ENCODE peak calls at places on chromosomes 7 and 10, in seven cellular contexts. One of them, this sample, is unnamed.

GRCh38 chr7:28957822-28958234 is 302 bp downstream of the TRIL start:
- DNase-seq in DMS153: no peak
- DNase-seq in IMR-90: no peak
- DNase-seq in myocyte: no peak
- DNase-seq in stimulated activated CD8-positive, alpha-beta memory T cell treated with anti-CD3 and anti-CD28 coated beads, Interleukin-15, amount 100 ng/mL, for 24 hours: no peak
- DNase-seq in activated T-helper 1 cell treated with anti-CD3 and anti-CD28 coated beads, Interleukin-2, amount 50 U/mL, for 16 hours: no peak
- DNase-seq in NCI-H1417 treated with DMSO at 0.1 percent for 48 hours: no peak
- DNase-seq in this sample: peak

GRCh38 chr7:144388950-144389349 is 14.5 kb downstream of the NOBOX start:
- DNase-seq in IMR-90: no peak
- DNase-seq in stimulated activated CD8-positive, alpha-beta memory T cell treated with anti-CD3 and anti-CD28 coated beads, Interleukin-15, amount 100 ng/mL, for 24 hours: no peak
- DNase-seq in NCI-H1417 treated with DMSO at 0.1 percent for 48 hours: no peak
- DNase-seq in activated T-helper 1 cell treated with anti-CD3 and anti-CD28 coated beads, Interleukin-2, amount 50 U/mL, for 16 hours: no peak
- DNase-seq in myocyte: no peak
- DNase-seq in DMS153: no peak
- DNase-seq in this sample: no peak

GRCh38 chr10:90658791-90659190 is 199.0 kb downstream of the HTR7 start:
- DNase-seq in stimulated activated CD8-positive, alpha-beta memory T cell treated with anti-CD3 and anti-CD28 coated beads, Interleukin-15, amount 100 ng/mL, for 24 hours: no peak
- DNase-seq in activated T-helper 1 cell treated with anti-CD3 and anti-CD28 coated beads, Interleukin-2, amount 50 U/mL, for 16 hours: no peak
- DNase-seq in DMS153: no peak
- DNase-seq in myocyte: no peak
- DNase-seq in NCI-H1417 treated with DMSO at 0.1 percent for 48 hours: no peak
- DNase-seq in IMR-90: no peak
- DNase-seq in this sample: no peak

GRCh38 chr7:20352573-20353304 is 22.0 kb downstream of the ITGB8 start:
- DNase-seq in stimulated activated CD8-positive, alpha-beta memory T cell treated with anti-CD3 and anti-CD28 coated beads, Interleukin-15, amount 100 ng/mL, for 24 hours: no peak
- DNase-seq in NCI-H1417 treated with DMSO at 0.1 percent for 48 hours: no peak
- DNase-seq in IMR-90: peak
- DNase-seq in activated T-helper 1 cell treated with anti-CD3 and anti-CD28 coated beads, Interleukin-2, amount 50 U/mL, for 16 hours: no peak
- DNase-seq in myocyte: peak
- DNase-seq in DMS153: no peak
- DNase-seq in this sample: peak

GRCh38 chr7:85262891-85263290 is 76.0 kb upstream of the SEMA3D start:
- DNase-seq in myocyte: no peak
- DNase-seq in IMR-90: no peak
- DNase-seq in stimulated activated CD8-positive, alpha-beta memory T cell treated with anti-CD3 and anti-CD28 coated beads, Interleukin-15, amount 100 ng/mL, for 24 hours: no peak
- DNase-seq in DMS153: no peak
- DNase-seq in NCI-H1417 treated with DMSO at 0.1 percent for 48 hours: no peak
- DNase-seq in activated T-helper 1 cell treated with anti-CD3 and anti-CD28 coated beads, Interleukin-2, amount 50 U/mL, for 16 hours: no peak
- DNase-seq in this sample: no peak

GRCh38 chr10:74177140-74177677 is 26.2 kb downstream of the ADK start:
- DNase-seq in NCI-H1417 treated with DMSO at 0.1 percent for 48 hours: no peak
- DNase-seq in DMS153: no peak
- DNase-seq in myocyte: peak
- DNase-seq in stimulated activated CD8-positive, alpha-beta memory T cell treated with anti-CD3 and anti-CD28 coated beads, Interleukin-15, amount 100 ng/mL, for 24 hours: peak
- DNase-seq in IMR-90: peak
- DNase-seq in activated T-helper 1 cell treated with anti-CD3 and anti-CD28 coated beads, Interleukin-2, amount 50 U/mL, for 16 hours: peak
- DNase-seq in this sample: peak

GRCh38 chr7:121447939-121448338 is 51.8 kb upstream of the FAM3C start:
- DNase-seq in activated T-helper 1 cell treated with anti-CD3 and anti-CD28 coated beads, Interleukin-2, amount 50 U/mL, for 16 hours: no peak
- DNase-seq in stimulated activated CD8-positive, alpha-beta memory T cell treated with anti-CD3 and anti-CD28 coated beads, Interleukin-15, amount 100 ng/mL, for 24 hours: no peak
- DNase-seq in NCI-H1417 treated with DMSO at 0.1 percent for 48 hours: no peak
- DNase-seq in DMS153: no peak
- DNase-seq in IMR-90: no peak
- DNase-seq in myocyte: no peak
- DNase-seq in this sample: no peak

GRCh38 chr7:20089431-20089830 is 127.8 kb downstream of the MACC1 start:
- DNase-seq in myocyte: no peak
- DNase-seq in IMR-90: no peak
- DNase-seq in DMS153: no peak
- DNase-seq in activated T-helper 1 cell treated with anti-CD3 and anti-CD28 coated beads, Interleukin-2, amount 50 U/mL, for 16 hours: no peak
- DNase-seq in stimulated activated CD8-positive, alpha-beta memory T cell treated with anti-CD3 and anti-CD28 coated beads, Interleukin-15, amount 100 ng/mL, for 24 hours: no peak
- DNase-seq in NCI-H1417 treated with DMSO at 0.1 percent for 48 hours: no peak
- DNase-seq in this sample: no peak

GRCh38 chr7:129271500-129272355 is 46.9 kb downstream of the AHCYL2 start:
- DNase-seq in NCI-H1417 treated with DMSO at 0.1 percent for 48 hours: no peak
- DNase-seq in activated T-helper 1 cell treated with anti-CD3 and anti-CD28 coated beads, Interleukin-2, amount 50 U/mL, for 16 hours: peak
- DNase-seq in stimulated activated CD8-positive, alpha-beta memory T cell treated with anti-CD3 and anti-CD28 coated beads, Interleukin-15, amount 100 ng/mL, for 24 hours: no peak
- DNase-seq in IMR-90: peak
- DNase-seq in DMS153: no peak
- DNase-seq in myocyte: peak
- DNase-seq in this sample: peak

GRCh38 chr10:114100848-114101741 is 57.4 kb downstream of the ADRB1 start:
- DNase-seq in DMS153: peak
- DNase-seq in activated T-helper 1 cell treated with anti-CD3 and anti-CD28 coated beads, Interleukin-2, amount 50 U/mL, for 16 hours: no peak
- DNase-seq in IMR-90: peak
- DNase-seq in myocyte: peak
- DNase-seq in stimulated activated CD8-positive, alpha-beta memory T cell treated with anti-CD3 and anti-CD28 coated beads, Interleukin-15, amount 100 ng/mL, for 24 hours: no peak
- DNase-seq in NCI-H1417 treated with DMSO at 0.1 percent for 48 hours: no peak
- DNase-seq in this sample: peak

GRCh38 chr7:123633553-123633952 is 22.1 kb upstream of the LMOD2 start:
- DNase-seq in activated T-helper 1 cell treated with anti-CD3 and anti-CD28 coated beads, Interleukin-2, amount 50 U/mL, for 16 hours: no peak
- DNase-seq in myocyte: peak
- DNase-seq in DMS153: no peak
- DNase-seq in IMR-90: peak
- DNase-seq in stimulated activated CD8-positive, alpha-beta memory T cell treated with anti-CD3 and anti-CD28 coated beads, Interleukin-15, amount 100 ng/mL, for 24 hours: no peak
- DNase-seq in NCI-H1417 treated with DMSO at 0.1 percent for 48 hours: no peak
- DNase-seq in this sample: peak

GRCh38 chr10:114802177-114802576 is 19.4 kb upstream of the FHIP2A start:
- DNase-seq in activated T-helper 1 cell treated with anti-CD3 and anti-CD28 coated beads, Interleukin-2, amount 50 U/mL, for 16 hours: no peak
- DNase-seq in stimulated activated CD8-positive, alpha-beta memory T cell treated with anti-CD3 and anti-CD28 coated beads, Interleukin-15, amount 100 ng/mL, for 24 hours: no peak
- DNase-seq in myocyte: no peak
- DNase-seq in IMR-90: no peak
- DNase-seq in NCI-H1417 treated with DMSO at 0.1 percent for 48 hours: no peak
- DNase-seq in DMS153: no peak
- DNase-seq in this sample: no peak

GRCh38 chr7:140641532-140642191 is 1.0 kb upstream of the DENND2A start:
- DNase-seq in IMR-90: no peak
- DNase-seq in activated T-helper 1 cell treated with anti-CD3 and anti-CD28 coated beads, Interleukin-2, amount 50 U/mL, for 16 hours: no peak
- DNase-seq in DMS153: no peak
- DNase-seq in stimulated activated CD8-positive, alpha-beta memory T cell treated with anti-CD3 and anti-CD28 coated beads, Interleukin-15, amount 100 ng/mL, for 24 hours: no peak
- DNase-seq in myocyte: no peak
- DNase-seq in NCI-H1417 treated with DMSO at 0.1 percent for 48 hours: no peak
- DNase-seq in this sample: no peak

GRCh38 chr10:76382381-76382851 is 951.0 kb downstream of the LRMDA start:
- DNase-seq in stimulated activated CD8-positive, alpha-beta memory T cell treated with anti-CD3 and anti-CD28 coated beads, Interleukin-15, amount 100 ng/mL, for 24 hours: no peak
- DNase-seq in myocyte: peak
- DNase-seq in IMR-90: peak
- DNase-seq in activated T-helper 1 cell treated with anti-CD3 and anti-CD28 coated beads, Interleukin-2, amount 50 U/mL, for 16 hours: no peak
- DNase-seq in DMS153: no peak
- DNase-seq in NCI-H1417 treated with DMSO at 0.1 percent for 48 hours: no peak
- DNase-seq in this sample: peak

GRCh38 chr10:99304027-99304856 is 24.9 kb upstream of the CNNM1 start:
- DNase-seq in myocyte: peak
- DNase-seq in DMS153: no peak
- DNase-seq in NCI-H1417 treated with DMSO at 0.1 percent for 48 hours: no peak
- DNase-seq in IMR-90: no peak
- DNase-seq in stimulated activated CD8-positive, alpha-beta memory T cell treated with anti-CD3 and anti-CD28 coated beads, Interleukin-15, amount 100 ng/mL, for 24 hours: no peak
- DNase-seq in activated T-helper 1 cell treated with anti-CD3 and anti-CD28 coated beads, Interleukin-2, amount 50 U/mL, for 16 hours: no peak
- DNase-seq in this sample: peak

GRCh38 chr10:77531441-77532001 is 106.1 kb downstream of the KCNMA1 start:
- DNase-seq in NCI-H1417 treated with DMSO at 0.1 percent for 48 hours: no peak
- DNase-seq in stimulated activated CD8-positive, alpha-beta memory T cell treated with anti-CD3 and anti-CD28 coated beads, Interleukin-15, amount 100 ng/mL, for 24 hours: no peak
- DNase-seq in myocyte: peak
- DNase-seq in DMS153: peak
- DNase-seq in IMR-90: peak
- DNase-seq in activated T-helper 1 cell treated with anti-CD3 and anti-CD28 coated beads, Interleukin-2, amount 50 U/mL, for 16 hours: no peak
- DNase-seq in this sample: peak

GRCh38 chr10:129192344-129193128 is 274.5 kb upstream of the MGMT start:
- DNase-seq in DMS153: no peak
- DNase-seq in myocyte: no peak
- DNase-seq in NCI-H1417 treated with DMSO at 0.1 percent for 48 hours: no peak
- DNase-seq in activated T-helper 1 cell treated with anti-CD3 and anti-CD28 coated beads, Interleukin-2, amount 50 U/mL, for 16 hours: no peak
- DNase-seq in stimulated activated CD8-positive, alpha-beta memory T cell treated with anti-CD3 and anti-CD28 coated beads, Interleukin-15, amount 100 ng/mL, for 24 hours: no peak
- DNase-seq in IMR-90: no peak
- DNase-seq in this sample: peak

GRCh38 chr7:2517004-2517403 is 2.6 kb upstream of the LFNG start:
- DNase-seq in IMR-90: peak
- DNase-seq in NCI-H1417 treated with DMSO at 0.1 percent for 48 hours: no peak
- DNase-seq in myocyte: peak
- DNase-seq in DMS153: no peak
- DNase-seq in stimulated activated CD8-positive, alpha-beta memory T cell treated with anti-CD3 and anti-CD28 coated beads, Interleukin-15, amount 100 ng/mL, for 24 hours: no peak
- DNase-seq in activated T-helper 1 cell treated with anti-CD3 and anti-CD28 coated beads, Interleukin-2, amount 50 U/mL, for 16 hours: no peak
- DNase-seq in this sample: peak

GRCh38 chr10:70323697-70324340 is 40.0 kb upstream of the NPFFR1 start:
- DNase-seq in stimulated activated CD8-positive, alpha-beta memory T cell treated with anti-CD3 and anti-CD28 coated beads, Interleukin-15, amount 100 ng/mL, for 24 hours: no peak
- DNase-seq in activated T-helper 1 cell treated with anti-CD3 and anti-CD28 coated beads, Interleukin-2, amount 50 U/mL, for 16 hours: no peak
- DNase-seq in DMS153: no peak
- DNase-seq in NCI-H1417 treated with DMSO at 0.1 percent for 48 hours: no peak
- DNase-seq in IMR-90: no peak
- DNase-seq in myocyte: no peak
- DNase-seq in this sample: no peak

GRCh38 chr10:6563720-6564119 is 16.4 kb downstream of the PRKCQ start:
- DNase-seq in NCI-H1417 treated with DMSO at 0.1 percent for 48 hours: no peak
- DNase-seq in stimulated activated CD8-positive, alpha-beta memory T cell treated with anti-CD3 and anti-CD28 coated beads, Interleukin-15, amount 100 ng/mL, for 24 hours: no peak
- DNase-seq in activated T-helper 1 cell treated with anti-CD3 and anti-CD28 coated beads, Interleukin-2, amount 50 U/mL, for 16 hours: no peak
- DNase-seq in IMR-90: no peak
- DNase-seq in DMS153: no peak
- DNase-seq in myocyte: no peak
- DNase-seq in this sample: no peak

GRCh38 chr7:44471850-44472249 is 18.6 kb downstream of the NUDCD3 start:
- DNase-seq in myocyte: peak
- DNase-seq in NCI-H1417 treated with DMSO at 0.1 percent for 48 hours: no peak
- DNase-seq in IMR-90: no peak
- DNase-seq in activated T-helper 1 cell treated with anti-CD3 and anti-CD28 coated beads, Interleukin-2, amount 50 U/mL, for 16 hours: no peak
- DNase-seq in stimulated activated CD8-positive, alpha-beta memory T cell treated with anti-CD3 and anti-CD28 coated beads, Interleukin-15, amount 100 ng/mL, for 24 hours: no peak
- DNase-seq in DMS153: peak
- DNase-seq in this sample: peak

GRCh38 chr10:71079761-71080380 is 132.5 kb upstream of the UNC5B start:
- DNase-seq in activated T-helper 1 cell treated with anti-CD3 and anti-CD28 coated beads, Interleukin-2, amount 50 U/mL, for 16 hours: no peak
- DNase-seq in NCI-H1417 treated with DMSO at 0.1 percent for 48 hours: no peak
- DNase-seq in myocyte: no peak
- DNase-seq in IMR-90: no peak
- DNase-seq in stimulated activated CD8-positive, alpha-beta memory T cell treated with anti-CD3 and anti-CD28 coated beads, Interleukin-15, amount 100 ng/mL, for 24 hours: no peak
- DNase-seq in DMS153: no peak
- DNase-seq in this sample: no peak